ENCODE peak calls at places on chromosomes 2 and 18, in five cellular contexts. K, G, R, M and T are unnamed samples.

GRCh38 chr2:203959265-203960034 is 22.9 kb downstream of the ICOS start:
- DNase-seq in K (no peak), G (no peak), R (no peak), M (no peak), T (no peak)

GRCh38 chr2:85485815-85486214 is 53.2 kb upstream of the MAT2A start:
- DNase-seq in K (no peak), G (no peak), R (no peak), M (no peak), T (no peak)

GRCh38 chr2:49178656-49179055 is 24.3 kb upstream of the FSHR start:
- DNase-seq in K (no peak), G (no peak), R (no peak), M (no peak), T (no peak)

GRCh38 chr2:54228945-54229344 is 27.1 kb downstream of the TSPYL6 start:
- DNase-seq in K (no peak), G (no peak), R (no peak), M (no peak), T (no peak)

GRCh38 chr2:11778923-11779757 is 32.7 kb downstream of the LPIN1 start:
- DNase-seq in K (peak; percentile 85), G (peak; percentile 68), R (no peak), M (peak; percentile 17), T (peak; percentile 93)

GRCh38 chr2:85796549-85797262 is 42.9 kb downstream of the ATOH8 start:
- DNase-seq in K (peak; percentile 78), G (no peak), R (no peak), M (no peak), T (no peak)

GRCh38 chr2:102166189-102166845 is 20.5 kb upstream of the IL1RL2 start:
- DNase-seq in K (no peak), G (no peak), R (peak; percentile 72), M (peak; percentile 79), T (no peak)

GRCh38 chr18:42821492-42821891 is 294.0 kb downstream of the RIT2 start:
- DNase-seq in K (no peak), G (no peak), R (no peak), M (no peak), T (no peak)

GRCh38 chr2:102848366-102848839 is 86.6 kb downstream of the TMEM182 start:
- DNase-seq in K (peak; percentile 90), G (no peak), R (peak; percentile 36), M (peak; percentile 76), T (peak; percentile 91)

GRCh38 chr2:213067888-213068287 is 83.5 kb downstream of the IKZF2 start:
- DNase-seq in K (no peak), G (no peak), R (peak; percentile 13), M (no peak), T (no peak)